ENCODE peak calls at places on chromosomes 6 and 20, in eight cellular contexts. O, X, V, G, R, D, U and E are unnamed samples. For H3K4me1, the result is how much of the 10 kb centered on the place peaks cover.

GRCh38 chr6:47153066-47153755 is 111.1 kb upstream of the ADGRF1 start:
- DNase-seq in O (no peak), X (no peak), V (no peak), G (no peak), R (no peak), D (no peak), U (no peak), E (no peak)

GRCh38 chr6:112223070-112223861 is 31.1 kb downstream of the LAMA4 start:
- DNase-seq in O (no peak), X (no peak), V (no peak), G (no peak), R (no peak), D (no peak), U (peak), E (no peak)

GRCh38 chr6:150006961-150007464 is 18.3 kb downstream of the RAET1L start:
- DNase-seq in O (no peak), X (no peak), V (peak), G (no peak), R (no peak), D (no peak), U (no peak), E (no peak)

GRCh38 chr6:3962897-3963296 is 113.7 kb downstream of the FAM50B start:
- DNase-seq in O (no peak), X (no peak), V (no peak), G (no peak), R (no peak), D (no peak), U (no peak), E (no peak)

GRCh38 chr20:21623074-21623780 is 82.2 kb upstream of the PAX1 start:
- DNase-seq in O (no peak), X (no peak), V (no peak), G (no peak), R (no peak), D (no peak), U (no peak), E (no peak)

GRCh38 chr6:161256390-161256789 is 17.5 kb downstream of the AGPAT4 start:
- DNase-seq in O (no peak), X (no peak), V (no peak), G (no peak), R (no peak), D (no peak), U (no peak), E (no peak)

GRCh38 chr20:62025832-62026563 is 39.7 kb downstream of the TAF4 start:
- DNase-seq in O (peak), X (no peak), V (no peak), G (no peak), R (no peak), D (no peak), U (peak), E (no peak)

GRCh38 chr6:166955121-166955864 is 1.1 kb downstream of the RNASET2 start:
- DNase-seq in O (peak), X (peak), V (peak), G (no peak), R (peak), D (no peak), U (no peak), E (no peak)

GRCh38 chr6:111601875-111602274 is 3.8 kb downstream of the TRAF3IP2 start:
- DNase-seq in O (no peak), X (no peak), V (no peak), G (no peak), R (no peak), D (peak), U (peak), E (peak)

GRCh38 chr6:98634569-98634968 is 199.8 kb upstream of the POU3F2 start:
- DNase-seq in O (no peak), X (no peak), V (no peak), G (no peak), R (no peak), D (no peak), U (no peak), E (no peak)

GRCh38 chr6:33426590-33427563 is 7.0 kb downstream of the SYNGAP1 start:
- DNase-seq in O (no peak), X (no peak), V (no peak), G (no peak), R (no peak), D (no peak), U (no peak), E (no peak)

GRCh38 chr6:115612796-115613479 is 447.8 kb downstream of the FRK start:
- DNase-seq in O (no peak), X (no peak), V (no peak), G (no peak), R (no peak), D (no peak), U (no peak), E (no peak)

GRCh38 chr6:25359191-25359861 is 80.2 kb downstream of the CARMIL1 start:
- DNase-seq in O (peak), X (no peak), V (no peak), G (no peak), R (no peak), D (no peak), U (peak), E (peak)

GRCh38 chr6:14664112-14664592 is 546.6 kb downstream of the CD83 start:
- DNase-seq in O (no peak), X (no peak), V (peak), G (no peak), R (no peak), D (no peak), U (no peak), E (no peak)

GRCh38 chr6:149140137-149140909 is 177.2 kb upstream of the TAB2 start:
- DNase-seq in O (no peak), X (no peak), V (peak), G (no peak), R (no peak), D (no peak), U (no peak), E (no peak)

GRCh38 chr6:42013134-42013516 is 37.2 kb upstream of the TAF8 start:
- DNase-seq in O (no peak), X (no peak), V (no peak), G (no peak), R (no peak), D (no peak), U (no peak), E (no peak)

GRCh38 chr20:6121504-6121903 is 1.3 kb downstream of the FERMT1 start:
- DNase-seq in O (no peak), X (no peak), V (no peak), G (no peak), R (no peak), D (no peak), U (no peak), E (no peak)

GRCh38 chr6:46029602-46030001 is 13.9 kb upstream of the CLIC5 start:
- DNase-seq in O (no peak), X (no peak), V (no peak), G (no peak), R (no peak), D (no peak), U (no peak), E (no peak)

GRCh38 chr6:56736804-56737203 is 94.1 kb upstream of the DST start:
- DNase-seq in O (no peak), X (no peak), V (no peak), G (no peak), R (no peak), D (no peak), U (no peak), E (no peak)

GRCh38 chr6:56733298-56733697 is 90.6 kb upstream of the DST start:
- DNase-seq in O (no peak), X (no peak), V (no peak), G (no peak), R (no peak), D (no peak), U (no peak), E (no peak)

GRCh38 chr6:56732517-56732916 is 89.8 kb upstream of the DST start:
- DNase-seq in O (no peak), X (no peak), V (no peak), G (no peak), R (no peak), D (no peak), U (no peak), E (no peak)

GRCh38 chr6:56730663-56731529 is 88.2 kb upstream of the DST start:
- DNase-seq in O (no peak), X (no peak), V (no peak), G (no peak), R (no peak), D (no peak), U (no peak), E (no peak)

GRCh38 chr6:56734334-56734733 is 91.6 kb upstream of the DST start:
- DNase-seq in O (no peak), X (no peak), V (no peak), G (no peak), R (no peak), D (no peak), U (no peak), E (no peak)
- H3K4me1 ChIP-seq in O (under half), X (under half), V (under half), G (half or more), R (under half), D (under half), U (under half), E (under half)

DNA sequence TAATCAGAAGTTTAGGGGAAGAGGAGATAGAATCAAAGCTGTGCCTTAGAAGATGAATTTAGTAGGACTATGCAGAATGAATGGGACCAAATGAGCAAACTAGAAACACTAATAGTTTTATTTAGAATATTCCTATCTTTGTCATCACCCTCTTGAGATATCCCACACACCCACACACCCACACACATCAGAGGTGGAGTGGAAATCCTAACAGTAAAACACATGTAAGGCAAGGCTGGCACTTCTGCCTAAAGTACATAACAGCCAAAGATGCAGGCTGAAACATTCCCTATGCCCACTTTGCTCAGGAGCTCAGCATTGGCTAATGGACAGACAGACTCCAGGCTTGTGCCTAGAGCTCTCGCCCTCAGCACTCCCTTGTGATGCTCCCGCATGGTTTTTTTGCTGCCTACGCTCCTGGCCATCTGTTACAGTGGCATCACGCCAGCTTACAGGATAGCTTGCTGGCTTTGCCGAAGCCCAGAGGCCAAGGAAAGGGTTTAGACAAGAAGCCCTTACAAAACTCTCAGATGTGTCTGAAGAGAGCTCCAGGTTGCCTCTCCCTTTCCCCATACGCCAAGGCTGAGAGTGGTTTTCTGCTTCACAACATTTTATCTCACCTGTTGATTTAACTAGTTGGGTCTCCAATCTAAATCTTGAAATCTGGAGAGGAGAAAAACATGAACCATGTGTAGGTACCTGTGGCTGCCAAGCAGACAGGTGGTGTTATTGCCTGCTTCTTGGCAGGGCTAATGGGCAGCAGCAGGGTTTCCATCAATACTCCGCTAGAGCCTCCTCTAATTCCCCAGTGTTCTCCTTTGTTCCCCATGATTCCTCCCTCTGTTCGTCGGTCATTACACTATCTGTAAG is 282.6 kb upstream of the ID4 start:
- DNase-seq in O (no peak), X (no peak), V (no peak), G (no peak), R (no peak), D (no peak), U (peak), E (no peak)
- TF ChIP-seq POLR2A in O (no peak), X (no peak), V (no peak), G (no peak), R (no peak), D (no peak), U (no peak), E (no peak)

DNA sequence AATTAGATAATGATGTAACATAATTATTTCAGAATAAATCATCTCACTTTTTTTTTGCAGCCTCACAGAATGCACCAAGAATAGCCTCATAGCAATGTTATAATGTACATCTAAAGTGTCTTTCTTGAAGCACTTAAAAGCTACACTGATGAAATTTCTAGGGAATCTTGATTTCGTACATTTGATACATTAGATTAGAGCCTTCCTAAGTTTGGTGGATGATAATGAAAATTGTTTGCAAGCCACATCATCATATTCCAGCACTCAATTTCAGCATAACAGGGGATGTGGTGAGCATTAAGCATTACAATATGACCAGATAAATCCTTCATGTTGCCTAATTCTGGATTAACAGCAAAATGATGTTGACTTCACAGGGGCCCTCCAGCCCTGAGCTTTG is 9.7 kb upstream of the METTL24 start:
- DNase-seq in O (no peak), X (no peak), V (no peak), G (no peak), R (no peak), D (no peak), U (no peak), E (no peak)
- H3K4me1 ChIP-seq in O (under half), X (under half), V (under half), G (under half), R (under half), D (under half), U (under half), E (under half)

DNA sequence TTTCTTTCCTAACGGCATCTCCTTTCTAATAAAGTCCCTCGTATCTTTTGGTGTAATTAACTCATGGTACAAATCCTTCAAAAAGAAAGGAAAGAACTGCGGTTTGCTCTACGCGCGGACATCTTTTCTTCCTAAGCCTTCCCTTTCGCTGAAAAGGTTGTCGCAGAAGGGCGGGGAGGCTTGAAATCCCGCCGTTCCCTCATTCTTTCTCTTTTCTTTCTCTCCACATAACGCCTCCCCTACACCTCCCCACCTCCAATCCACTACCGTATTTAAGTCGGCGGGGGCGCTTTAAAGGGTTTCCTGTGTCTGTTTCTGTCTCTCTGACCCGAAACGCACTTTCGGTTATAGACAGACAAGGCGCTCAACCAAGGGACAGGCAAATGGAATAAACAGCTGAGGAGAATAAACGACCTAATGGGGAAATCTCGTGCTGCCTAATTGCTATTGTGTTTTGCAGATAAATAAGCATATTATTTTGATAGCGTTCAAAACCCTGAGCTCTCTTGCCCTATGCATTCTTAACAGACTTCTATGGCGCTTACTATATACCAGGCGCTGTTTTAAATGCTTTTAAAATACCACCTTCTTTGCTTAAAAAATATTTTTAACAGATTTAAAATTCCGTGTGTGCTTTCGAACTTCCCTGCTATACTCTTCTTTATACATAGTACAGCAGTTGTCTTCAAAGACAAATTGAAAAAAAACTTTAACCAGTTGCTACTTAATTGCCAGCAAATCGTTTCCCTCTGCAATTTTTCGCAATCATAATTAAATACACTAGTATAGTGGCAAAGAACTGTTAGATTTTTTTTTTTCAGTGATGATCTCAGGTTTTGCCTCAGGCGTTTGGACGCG is 2.5 kb upstream of the HEY2 start:
- DNase-seq in O (peak), X (no peak), V (peak), G (no peak), R (no peak), D (peak), U (peak), E (peak)
- TF ChIP-seq POLR2A in O (no peak), X (peak), V (no peak), G (no peak), R (no peak), D (no peak), U (peak), E (peak)

GRCh38 chr6:16134430-16134829 is 5.5 kb downstream of the MYLIP start:
- DNase-seq in O (no peak), X (no peak), V (no peak), G (no peak), R (no peak), D (no peak), U (no peak), E (no peak)
- H3K4me1 ChIP-seq in O (half or more), X (half or more), V (half or more), G (under half), R (half or more), D (under half), U (under half), E (half or more)